ENCODE peak calls at places on chromosomes 5 and 9, in eight cellular contexts. L is WERI-Rb-1, E is mucosa of descending colon, G is endodermal cell, Q is GM10248, O is fibroblast of the aortic adventitia, B is kidney, Z is heart right ventricle. X is an unnamed sample.

GRCh38 chr5:373710-374602 is 52.4 kb downstream of the AHRR start:
- DNase-seq in L (peak), E (no peak), G (peak), Q (peak), O (peak), B (peak), Z (peak), X (peak)

GRCh38 chr5:78483809-78484521 is 123.5 kb downstream of the SCAMP1 start:
- DNase-seq in L (no peak), E (no peak), G (no peak), Q (peak), O (peak), B (no peak), Z (no peak), X (no peak)

GRCh38 chr5:155069961-155070360 is 56.4 kb downstream of the KIF4B start:
- DNase-seq in L (no peak), E (no peak), G (no peak), Q (no peak), O (peak), B (no peak), Z (no peak), X (no peak)

GRCh38 chr5:120507826-120508463 is 43.8 kb downstream of the PRR16 start:
- DNase-seq in L (no peak), E (no peak), G (no peak), Q (no peak), O (peak), B (no peak), Z (no peak), X (no peak)

GRCh38 chr9:8570776-8571175 is 771.2 kb upstream of the DMAC1 start:
- DNase-seq in L (no peak), E (no peak), G (no peak), Q (no peak), O (no peak), B (no peak), Z (no peak), X (no peak)

GRCh38 chr5:131720714-131721113 is 76.1 kb downstream of the FNIP1 start:
- DNase-seq in L (no peak), E (no peak), G (no peak), Q (no peak), O (peak), B (no peak), Z (no peak), X (no peak)

GRCh38 chr9:114285166-114285867 is 37.6 kb upstream of the ORM1 start:
- DNase-seq in L (peak), E (peak), G (peak), Q (no peak), O (peak), B (peak), Z (no peak), X (no peak)

GRCh38 chr9:137598943-137599342 is 6.5 kb upstream of the ARRDC1 start:
- DNase-seq in L (no peak), E (no peak), G (no peak), Q (no peak), O (no peak), B (no peak), Z (no peak), X (no peak)

GRCh38 chr5:111859533-111860270 is 102.7 kb upstream of the NREP start:
- DNase-seq in L (no peak), E (no peak), G (no peak), Q (no peak), O (peak), B (no peak), Z (no peak), X (no peak)

GRCh38 chr5:132019857-132020555 is 8.5 kb upstream of the ACSL6 start:
- DNase-seq in L (no peak), E (no peak), G (no peak), Q (peak), O (no peak), B (peak), Z (no peak), X (peak)

GRCh38 chr5:95641803-95642220 is 4.8 kb upstream of the RFESD start:
- DNase-seq in L (no peak), E (no peak), G (no peak), Q (no peak), O (peak), B (no peak), Z (no peak), X (no peak)

GRCh38 chr5:165871279-165871678 is 2365.9 kb downstream of the MAT2B start:
- DNase-seq in L (no peak), E (no peak), G (no peak), Q (no peak), O (no peak), B (no peak), Z (no peak), X (no peak)

GRCh38 chr9:110068212-110068611 is 139.7 kb downstream of the C9orf152 start:
- DNase-seq in L (no peak), E (no peak), G (no peak), Q (no peak), O (no peak), B (no peak), Z (no peak), X (no peak)
- TF ChIP-seq CTCF in L (no peak), E (no peak), G (peak), Q (no peak), O (no peak), B (no peak), Z (no peak), X (no peak)

GRCh38 chr5:172892713-172893112 is 58.7 kb downstream of the ERGIC1 start:
- DNase-seq in L (no peak), E (no peak), G (no peak), Q (no peak), O (no peak), B (no peak), Z (no peak), X (no peak)
- TF ChIP-seq CTCF in L (no peak), E (no peak), G (peak), Q (no peak), O (no peak), B (no peak), Z (no peak), X (no peak)

DNA sequence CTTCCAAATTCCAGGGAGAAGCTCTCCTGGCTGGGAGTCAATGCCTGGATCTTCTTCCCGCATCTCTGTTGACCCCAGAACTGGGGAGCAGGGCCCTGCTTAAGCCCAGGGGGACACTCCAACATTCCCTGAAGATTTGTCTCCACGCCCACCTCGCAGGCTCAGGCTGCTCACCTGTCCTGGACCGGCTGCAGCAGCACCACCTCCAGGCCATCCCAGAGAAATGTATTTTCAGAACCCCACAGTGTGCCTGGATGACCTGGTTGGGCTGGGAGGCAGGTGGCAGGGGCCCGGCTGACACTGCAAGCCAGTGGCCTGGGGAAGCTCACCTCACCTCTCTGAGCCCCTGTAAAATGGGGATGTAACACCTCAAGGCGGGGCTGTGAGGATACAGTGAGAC is 27.1 kb upstream of the ZBTB43 start:
- DNase-seq in L (peak), E (no peak), G (peak), Q (no peak), O (no peak), B (no peak), Z (no peak), X (peak)
- TF ChIP-seq CTCF in L (peak), E (no peak), G (peak), Q (peak), O (no peak), B (no peak), Z (no peak), X (no peak)

GRCh38 chr9:37994639-37995347 is 74.2 kb downstream of the SHB start:
- DNase-seq in L (peak), E (peak), G (no peak), Q (peak), O (no peak), B (peak), Z (peak), X (peak)
- TF ChIP-seq CTCF in L (no peak), E (no peak), G (no peak), Q (no peak), O (no peak), B (no peak), Z (no peak), X (no peak)

DNA sequence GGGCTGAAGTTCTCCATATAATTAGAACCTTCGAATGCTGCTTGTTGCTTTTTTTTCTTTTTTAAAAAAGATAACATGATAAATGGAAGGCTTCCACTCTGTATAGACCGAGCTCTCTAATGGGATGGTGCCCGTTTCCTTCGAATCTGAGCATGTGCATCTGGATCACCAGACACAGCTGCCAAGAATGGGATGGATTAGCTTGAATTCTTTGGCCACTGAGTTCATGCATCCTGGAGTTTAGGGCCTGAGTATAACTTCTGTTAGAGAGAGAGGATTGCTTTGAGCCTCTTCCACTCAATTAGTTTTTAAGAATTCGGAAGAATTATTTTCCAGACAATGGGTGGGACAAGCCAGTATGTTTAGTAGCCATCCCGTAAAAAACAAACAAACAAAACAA is 93.7 kb upstream of the GDNF start:
- DNase-seq in L (no peak), E (no peak), G (no peak), Q (no peak), O (no peak), B (no peak), Z (no peak), X (no peak)
- TF ChIP-seq CTCF in L (no peak), E (no peak), G (no peak), Q (no peak), O (no peak), B (no peak), Z (no peak), X (no peak)

GRCh38 chr5:180609386-180609785 is 18.1 kb upstream of the SCGB3A1 start:
- DNase-seq in L (no peak), E (no peak), G (no peak), Q (no peak), O (no peak), B (no peak), Z (peak), X (no peak)

GRCh38 chr5:180609817-180610550 is 18.7 kb upstream of the SCGB3A1 start:
- DNase-seq in L (no peak), E (no peak), G (no peak), Q (no peak), O (no peak), B (no peak), Z (peak), X (no peak)

GRCh38 chr5:180612683-180613082 is 21.4 kb upstream of the SCGB3A1 start:
- DNase-seq in L (no peak), E (no peak), G (no peak), Q (no peak), O (no peak), B (no peak), Z (no peak), X (no peak)

GRCh38 chr5:180613188-180613587 is 21.9 kb upstream of the SCGB3A1 start:
- DNase-seq in L (no peak), E (no peak), G (no peak), Q (no peak), O (no peak), B (no peak), Z (no peak), X (no peak)

GRCh38 chr5:180611140-180611850 is 20.0 kb upstream of the SCGB3A1 start:
- DNase-seq in L (no peak), E (no peak), G (peak), Q (no peak), O (no peak), B (no peak), Z (peak), X (no peak)
- TF ChIP-seq CTCF in L (peak), E (no peak), G (peak), Q (no peak), O (no peak), B (no peak), Z (no peak), X (no peak)

GRCh38 chr9:89008346-89009048 is 17.2 kb downstream of the S1PR3 start:
- DNase-seq in L (no peak), E (no peak), G (no peak), Q (no peak), O (no peak), B (no peak), Z (no peak), X (no peak)

GRCh38 chr9:89010526-89011089 is 19.3 kb downstream of the S1PR3 start:
- DNase-seq in L (no peak), E (no peak), G (no peak), Q (no peak), O (no peak), B (no peak), Z (no peak), X (no peak)

GRCh38 chr9:89007568-89007967 is 16.3 kb downstream of the S1PR3 start:
- DNase-seq in L (no peak), E (no peak), G (no peak), Q (no peak), O (no peak), B (no peak), Z (no peak), X (no peak)

GRCh38 chr9:89010056-89010455 is 18.8 kb downstream of the S1PR3 start:
- DNase-seq in L (no peak), E (no peak), G (no peak), Q (no peak), O (no peak), B (no peak), Z (no peak), X (no peak)

GRCh38 chr9:89009049-89009840 is 18.0 kb downstream of the S1PR3 start:
- DNase-seq in L (peak), E (no peak), G (no peak), Q (no peak), O (no peak), B (no peak), Z (no peak), X (no peak)
- TF ChIP-seq CTCF in L (peak), E (no peak), G (peak), Q (no peak), O (no peak), B (no peak), Z (no peak), X (no peak)

DNA sequence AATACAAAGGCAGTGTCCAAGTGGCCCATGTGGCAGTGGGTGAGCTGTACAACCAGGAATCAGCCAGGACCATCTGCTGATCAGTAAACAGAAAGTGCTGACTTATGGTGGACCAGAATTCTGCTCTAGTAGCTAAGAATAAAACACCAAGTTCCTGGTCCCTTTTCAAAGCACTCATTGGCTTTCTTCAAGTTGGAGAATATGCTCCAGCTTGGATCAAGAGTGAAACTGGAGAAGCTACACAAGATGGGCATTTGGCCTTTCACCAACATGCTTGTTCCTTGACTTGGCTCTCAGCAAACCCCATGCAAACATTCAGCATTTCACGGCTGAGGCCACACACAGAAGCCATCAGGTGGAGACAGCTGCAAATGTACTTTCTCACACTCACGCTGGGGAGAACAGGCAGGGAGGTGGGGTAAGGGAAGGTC is 32.1 kb downstream of the MARCHF3 start:
- DNase-seq in L (no peak), E (no peak), G (peak), Q (peak), O (peak), B (no peak), Z (no peak), X (no peak)
- TF ChIP-seq CTCF in L (no peak), E (no peak), G (no peak), Q (peak), O (no peak), B (no peak), Z (no peak), X (no peak)

X was measured in activated CD8-positive, alpha-beta T cell treated with anti-CD3 and anti-CD28 coated beads for 36 hours.